ENCODE peak calls at places on chromosomes 16 and 17, in eight cellular contexts. One of them, this sample, is unnamed.

GRCh38 chr16:1349351-1349750 is 2.3 kb downstream of the TSR3 start:
- DNase-seq in upper lobe of right lung: no peak
- DNase-seq in Panc1: no peak
- DNase-seq in fibroblast of the aortic adventitia: no peak
- DNase-seq in AG04449: no peak
- DNase-seq in Calu3: no peak
- DNase-seq in natural killer cell: no peak
- DNase-seq in CD8-positive, alpha-beta T cell: no peak
- DNase-seq in this sample: no peak

GRCh38 chr17:71084219-71084618 is 914.9 kb downstream of the KCNJ2 start:
- DNase-seq in upper lobe of right lung: no peak
- DNase-seq in Panc1: no peak
- DNase-seq in fibroblast of the aortic adventitia: peak
- DNase-seq in AG04449: no peak
- DNase-seq in Calu3: peak
- DNase-seq in natural killer cell: no peak
- DNase-seq in CD8-positive, alpha-beta T cell: no peak
- DNase-seq in this sample: no peak

GRCh38 chr17:30236807-30237206 is 1.3 kb upstream of the SLC6A4 start:
- DNase-seq in upper lobe of right lung: peak
- DNase-seq in Panc1: no peak
- DNase-seq in fibroblast of the aortic adventitia: peak
- DNase-seq in AG04449: no peak
- DNase-seq in Calu3: peak
- DNase-seq in natural killer cell: no peak
- DNase-seq in CD8-positive, alpha-beta T cell: no peak
- DNase-seq in this sample: peak

GRCh38 chr17:9443811-9444210 is 131.8 kb downstream of the STX8 start:
- DNase-seq in upper lobe of right lung: no peak
- DNase-seq in Panc1: no peak
- DNase-seq in fibroblast of the aortic adventitia: no peak
- DNase-seq in AG04449: no peak
- DNase-seq in Calu3: no peak
- DNase-seq in natural killer cell: no peak
- DNase-seq in CD8-positive, alpha-beta T cell: no peak
- DNase-seq in this sample: no peak

GRCh38 chr17:935485-935884 is 44.1 kb downstream of the NXN start:
- DNase-seq in upper lobe of right lung: no peak
- DNase-seq in Panc1: no peak
- DNase-seq in fibroblast of the aortic adventitia: no peak
- DNase-seq in AG04449: no peak
- DNase-seq in Calu3: peak
- DNase-seq in natural killer cell: no peak
- DNase-seq in CD8-positive, alpha-beta T cell: no peak
- DNase-seq in this sample: no peak

GRCh38 chr17:65198653-65199382 is 61.6 kb downstream of the RGS9 start:
- DNase-seq in upper lobe of right lung: no peak
- DNase-seq in Panc1: peak
- DNase-seq in fibroblast of the aortic adventitia: peak
- DNase-seq in AG04449: no peak
- DNase-seq in Calu3: no peak
- DNase-seq in natural killer cell: no peak
- DNase-seq in CD8-positive, alpha-beta T cell: no peak
- DNase-seq in this sample: peak

GRCh38 chr16:66207139-66207863 is 159.2 kb upstream of the CDH5 start:
- DNase-seq in upper lobe of right lung: no peak
- DNase-seq in Panc1: no peak
- DNase-seq in fibroblast of the aortic adventitia: no peak
- DNase-seq in AG04449: no peak
- DNase-seq in Calu3: no peak
- DNase-seq in natural killer cell: no peak
- DNase-seq in CD8-positive, alpha-beta T cell: no peak
- DNase-seq in this sample: no peak

GRCh38 chr16:8655184-8655717 is 19.2 kb upstream of the ABAT start:
- DNase-seq in upper lobe of right lung: no peak
- DNase-seq in Panc1: no peak
- DNase-seq in fibroblast of the aortic adventitia: peak
- DNase-seq in AG04449: no peak
- DNase-seq in Calu3: peak
- DNase-seq in natural killer cell: no peak
- DNase-seq in CD8-positive, alpha-beta T cell: no peak
- DNase-seq in this sample: peak

GRCh38 chr16:85460983-85461813 is 151.9 kb upstream of the GSE1 start:
- DNase-seq in upper lobe of right lung: no peak
- DNase-seq in Panc1: no peak
- DNase-seq in fibroblast of the aortic adventitia: peak
- DNase-seq in AG04449: no peak
- DNase-seq in Calu3: no peak
- DNase-seq in natural killer cell: no peak
- DNase-seq in CD8-positive, alpha-beta T cell: no peak
- DNase-seq in this sample: no peak

GRCh38 chr17:6255331-6255730 is 179.6 kb downstream of the AIPL1 start:
- DNase-seq in upper lobe of right lung: no peak
- DNase-seq in Panc1: no peak
- DNase-seq in fibroblast of the aortic adventitia: no peak
- DNase-seq in AG04449: no peak
- DNase-seq in Calu3: no peak
- DNase-seq in natural killer cell: no peak
- DNase-seq in CD8-positive, alpha-beta T cell: no peak
- DNase-seq in this sample: no peak

GRCh38 chr16:47061204-47061603 is 82.5 kb downstream of the NETO2 start:
- DNase-seq in upper lobe of right lung: peak
- DNase-seq in Panc1: no peak
- DNase-seq in fibroblast of the aortic adventitia: no peak
- DNase-seq in AG04449: no peak
- DNase-seq in Calu3: no peak
- DNase-seq in natural killer cell: no peak
- DNase-seq in CD8-positive, alpha-beta T cell: no peak
- DNase-seq in this sample: no peak

GRCh38 chr17:52827526-52827925 is 669.0 kb upstream of the CA10 start:
- DNase-seq in upper lobe of right lung: no peak
- DNase-seq in Panc1: no peak
- DNase-seq in fibroblast of the aortic adventitia: no peak
- DNase-seq in AG04449: no peak
- DNase-seq in Calu3: no peak
- DNase-seq in natural killer cell: no peak
- DNase-seq in CD8-positive, alpha-beta T cell: no peak
- DNase-seq in this sample: no peak

GRCh38 chr17:17724307-17724921 is 43.2 kb downstream of the RAI1 start:
- DNase-seq in upper lobe of right lung: no peak
- DNase-seq in Panc1: no peak
- DNase-seq in fibroblast of the aortic adventitia: peak
- DNase-seq in AG04449: no peak
- DNase-seq in Calu3: no peak
- DNase-seq in natural killer cell: peak
- DNase-seq in CD8-positive, alpha-beta T cell: no peak
- DNase-seq in this sample: peak

GRCh38 chr17:50865060-50865867 is 890 bp downstream of the TOB1 start:
- DNase-seq in upper lobe of right lung: peak
- DNase-seq in Panc1: peak
- DNase-seq in fibroblast of the aortic adventitia: peak
- DNase-seq in AG04449: no peak
- DNase-seq in Calu3: peak
- DNase-seq in natural killer cell: peak
- DNase-seq in CD8-positive, alpha-beta T cell: peak
- DNase-seq in this sample: peak

GRCh38 chr17:7223375-7223774 is 3.6 kb downstream of the ACADVL start:
- DNase-seq in upper lobe of right lung: no peak
- DNase-seq in Panc1: no peak
- DNase-seq in fibroblast of the aortic adventitia: no peak
- DNase-seq in AG04449: no peak
- DNase-seq in Calu3: no peak
- DNase-seq in natural killer cell: no peak
- DNase-seq in CD8-positive, alpha-beta T cell: no peak
- DNase-seq in this sample: no peak

GRCh38 chr17:10477701-10478100 is 8.3 kb upstream of the MYH4 start:
- DNase-seq in upper lobe of right lung: no peak
- DNase-seq in Panc1: no peak
- DNase-seq in fibroblast of the aortic adventitia: no peak
- DNase-seq in AG04449: no peak
- DNase-seq in Calu3: no peak
- DNase-seq in natural killer cell: no peak
- DNase-seq in CD8-positive, alpha-beta T cell: no peak
- DNase-seq in this sample: no peak

GRCh38 chr16:13154799-13155198 is 253.4 kb downstream of the SHISA9 start:
- DNase-seq in upper lobe of right lung: no peak
- DNase-seq in Panc1: no peak
- DNase-seq in fibroblast of the aortic adventitia: no peak
- DNase-seq in AG04449: no peak
- DNase-seq in Calu3: no peak
- DNase-seq in natural killer cell: no peak
- DNase-seq in CD8-positive, alpha-beta T cell: no peak
- DNase-seq in this sample: no peak

GRCh38 chr17:41811549-41812175 is at the start of gene P3H4:
- DNase-seq in upper lobe of right lung: peak
- DNase-seq in Panc1: peak
- DNase-seq in fibroblast of the aortic adventitia: peak
- DNase-seq in AG04449: no peak
- DNase-seq in Calu3: peak
- DNase-seq in natural killer cell: peak
- DNase-seq in CD8-positive, alpha-beta T cell: peak
- DNase-seq in this sample: peak
- TF ChIP-seq CTCF in upper lobe of right lung: peak
- TF ChIP-seq CTCF in Panc1: peak
- TF ChIP-seq CTCF in fibroblast of the aortic adventitia: peak
- TF ChIP-seq CTCF in AG04449: peak
- TF ChIP-seq CTCF in Calu3: peak
- TF ChIP-seq CTCF in natural killer cell: peak
- TF ChIP-seq CTCF in CD8-positive, alpha-beta T cell: peak
- TF ChIP-seq CTCF in this sample: peak

DNA sequence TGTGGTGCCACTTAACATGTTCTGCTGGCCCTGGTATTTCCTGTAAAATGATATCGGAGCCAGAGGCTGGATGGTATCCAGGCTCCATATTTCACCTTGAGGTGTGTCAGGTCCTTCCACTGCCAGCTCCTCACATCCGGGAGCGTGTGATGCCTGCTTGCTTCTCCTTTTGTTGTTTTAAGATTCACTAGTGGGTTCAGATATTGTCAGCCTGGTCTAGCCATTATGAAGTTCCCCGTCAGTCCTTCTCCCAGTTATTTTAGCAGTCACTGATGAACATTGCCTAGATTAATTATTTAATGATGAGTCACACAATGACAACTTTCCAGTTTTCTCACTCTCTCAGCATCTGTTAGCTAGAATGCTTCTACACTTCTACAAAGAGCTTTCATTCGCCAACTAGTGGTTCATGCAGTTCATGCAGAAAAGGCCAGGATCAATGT is 11.3 kb downstream of the DNAAF1 start:
- DNase-seq in upper lobe of right lung: peak
- DNase-seq in Panc1: no peak
- DNase-seq in fibroblast of the aortic adventitia: no peak
- DNase-seq in AG04449: no peak
- DNase-seq in Calu3: peak
- DNase-seq in natural killer cell: no peak
- DNase-seq in CD8-positive, alpha-beta T cell: no peak
- DNase-seq in this sample: no peak
- TF ChIP-seq CTCF in upper lobe of right lung: no peak
- TF ChIP-seq CTCF in Panc1: no peak
- TF ChIP-seq CTCF in fibroblast of the aortic adventitia: peak
- TF ChIP-seq CTCF in AG04449: no peak
- TF ChIP-seq CTCF in Calu3: no peak
- TF ChIP-seq CTCF in natural killer cell: no peak
- TF ChIP-seq CTCF in CD8-positive, alpha-beta T cell: no peak
- TF ChIP-seq CTCF in this sample: no peak

GRCh38 chr17:39391448-39391847 is 10.0 kb downstream of the FBXL20 start:
- DNase-seq in upper lobe of right lung: no peak
- DNase-seq in Panc1: no peak
- DNase-seq in fibroblast of the aortic adventitia: no peak
- DNase-seq in AG04449: no peak
- DNase-seq in Calu3: no peak
- DNase-seq in natural killer cell: no peak
- DNase-seq in CD8-positive, alpha-beta T cell: no peak
- DNase-seq in this sample: no peak

GRCh38 chr17:39393732-39394131 is 7.7 kb downstream of the FBXL20 start:
- DNase-seq in upper lobe of right lung: no peak
- DNase-seq in Panc1: no peak
- DNase-seq in fibroblast of the aortic adventitia: peak
- DNase-seq in AG04449: no peak
- DNase-seq in Calu3: no peak
- DNase-seq in natural killer cell: no peak
- DNase-seq in CD8-positive, alpha-beta T cell: no peak
- DNase-seq in this sample: no peak
- TF ChIP-seq CTCF in upper lobe of right lung: no peak
- TF ChIP-seq CTCF in Panc1: no peak
- TF ChIP-seq CTCF in fibroblast of the aortic adventitia: peak
- TF ChIP-seq CTCF in AG04449: no peak
- TF ChIP-seq CTCF in Calu3: no peak
- TF ChIP-seq CTCF in natural killer cell: no peak
- TF ChIP-seq CTCF in CD8-positive, alpha-beta T cell: no peak
- TF ChIP-seq CTCF in this sample: no peak

GRCh38 chr17:67223924-67224323 is 21.1 kb downstream of the HELZ start:
- DNase-seq in upper lobe of right lung: no peak
- DNase-seq in Panc1: no peak
- DNase-seq in fibroblast of the aortic adventitia: no peak
- DNase-seq in AG04449: no peak
- DNase-seq in Calu3: no peak
- DNase-seq in natural killer cell: no peak
- DNase-seq in CD8-positive, alpha-beta T cell: no peak
- DNase-seq in this sample: no peak

GRCh38 chr17:67227488-67227887 is 17.5 kb downstream of the HELZ start:
- DNase-seq in upper lobe of right lung: no peak
- DNase-seq in Panc1: no peak
- DNase-seq in fibroblast of the aortic adventitia: peak
- DNase-seq in AG04449: no peak
- DNase-seq in Calu3: no peak
- DNase-seq in natural killer cell: no peak
- DNase-seq in CD8-positive, alpha-beta T cell: no peak
- DNase-seq in this sample: no peak

GRCh38 chr17:67232441-67232840 is 12.6 kb downstream of the HELZ start:
- DNase-seq in upper lobe of right lung: no peak
- DNase-seq in Panc1: no peak
- DNase-seq in fibroblast of the aortic adventitia: no peak
- DNase-seq in AG04449: no peak
- DNase-seq in Calu3: no peak
- DNase-seq in natural killer cell: no peak
- DNase-seq in CD8-positive, alpha-beta T cell: no peak
- DNase-seq in this sample: no peak

GRCh38 chr17:67229109-67229991 is 15.6 kb downstream of the HELZ start:
- DNase-seq in upper lobe of right lung: no peak
- DNase-seq in Panc1: no peak
- DNase-seq in fibroblast of the aortic adventitia: no peak
- DNase-seq in AG04449: no peak
- DNase-seq in Calu3: no peak
- DNase-seq in natural killer cell: no peak
- DNase-seq in CD8-positive, alpha-beta T cell: no peak
- DNase-seq in this sample: no peak
- TF ChIP-seq CTCF in upper lobe of right lung: no peak
- TF ChIP-seq CTCF in Panc1: no peak
- TF ChIP-seq CTCF in fibroblast of the aortic adventitia: no peak
- TF ChIP-seq CTCF in AG04449: no peak
- TF ChIP-seq CTCF in Calu3: no peak
- TF ChIP-seq CTCF in natural killer cell: no peak
- TF ChIP-seq CTCF in CD8-positive, alpha-beta T cell: no peak
- TF ChIP-seq CTCF in this sample: no peak

DNA sequence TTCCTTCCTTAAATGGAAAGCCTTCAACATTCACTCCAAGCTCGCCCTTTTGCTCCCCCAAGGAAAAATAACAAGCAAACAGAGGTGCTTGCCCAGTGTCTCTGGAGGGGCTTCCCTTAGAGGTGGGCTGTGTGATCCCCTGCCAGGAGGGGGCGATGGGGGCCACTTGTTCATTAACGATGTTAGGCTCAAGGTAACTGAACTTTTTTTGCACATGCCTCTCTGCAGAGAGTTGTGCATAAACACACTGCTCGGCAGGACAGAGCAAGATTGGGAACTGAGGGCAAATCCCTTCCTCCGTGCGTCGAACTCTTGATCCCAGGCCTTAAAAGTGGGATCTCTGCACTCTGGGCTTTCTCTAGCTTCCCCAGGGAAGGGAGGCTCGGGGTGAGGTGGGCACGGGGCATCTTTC is 15.5 kb upstream of the NAGLU start:
- DNase-seq in upper lobe of right lung: no peak
- DNase-seq in Panc1: no peak
- DNase-seq in fibroblast of the aortic adventitia: no peak
- DNase-seq in AG04449: no peak
- DNase-seq in Calu3: peak
- DNase-seq in natural killer cell: no peak
- DNase-seq in CD8-positive, alpha-beta T cell: no peak
- DNase-seq in this sample: no peak
- TF ChIP-seq CTCF in upper lobe of right lung: peak
- TF ChIP-seq CTCF in Panc1: peak
- TF ChIP-seq CTCF in fibroblast of the aortic adventitia: peak
- TF ChIP-seq CTCF in AG04449: peak
- TF ChIP-seq CTCF in Calu3: peak
- TF ChIP-seq CTCF in natural killer cell: no peak
- TF ChIP-seq CTCF in CD8-positive, alpha-beta T cell: no peak
- TF ChIP-seq CTCF in this sample: no peak

This sample was measured in GM13976.